ENCODE peak calls at places on chromosomes 4 and X, in five cellular contexts. One of them, this sample, is unnamed.
A peak's percentile ranks its signal among the peaks of the same experiment; 100 is the strongest.

GRCh38 chr4:173243321-173243720 is 74.7 kb downstream of the GALNT7 start:
- DNase-seq in tibial nerve: no peak
- DNase-seq in A549: peak; percentile 41
- DNase-seq in ovary: no peak
- DNase-seq in astrocyte: peak; percentile 80
- DNase-seq in this sample: no peak

GRCh38 chr4:17851921-17852320 is 41.1 kb downstream of the NCAPG start:
- DNase-seq in tibial nerve: no peak
- DNase-seq in A549: no peak
- DNase-seq in ovary: no peak
- DNase-seq in astrocyte: no peak
- DNase-seq in this sample: no peak

GRCh38 chrX:134622056-134622812 is 36.0 kb downstream of the PLAC1 start:
- DNase-seq in tibial nerve: no peak
- DNase-seq in A549: peak; percentile 37
- DNase-seq in ovary: peak; percentile 13
- DNase-seq in astrocyte: peak; percentile 89
- DNase-seq in this sample: peak; percentile 11

GRCh38 chr4:158444621-158445020 is 77.1 kb upstream of the RXFP1 start:
- DNase-seq in tibial nerve: no peak
- DNase-seq in A549: no peak
- DNase-seq in ovary: no peak
- DNase-seq in astrocyte: no peak
- DNase-seq in this sample: no peak

GRCh38 chr4:76984788-76985211 is 35.2 kb downstream of the SEPTIN11 start:
- DNase-seq in tibial nerve: peak; percentile 54
- DNase-seq in A549: no peak
- DNase-seq in ovary: peak; percentile 58
- DNase-seq in astrocyte: peak; percentile 100
- DNase-seq in this sample: no peak

GRCh38 chr4:4606321-4606720 is 64.5 kb upstream of the STX18 start:
- DNase-seq in tibial nerve: no peak
- DNase-seq in A549: peak; percentile 7
- DNase-seq in ovary: no peak
- DNase-seq in astrocyte: peak; percentile 29
- DNase-seq in this sample: no peak

GRCh38 chrX:70762285-70762684 is 146.2 kb downstream of the TEX11 start:
- DNase-seq in tibial nerve: no peak
- DNase-seq in A549: peak; percentile 4
- DNase-seq in ovary: no peak
- DNase-seq in astrocyte: no peak
- DNase-seq in this sample: no peak

GRCh38 chr4:20356565-20356964 is 104.9 kb downstream of the SLIT2 start:
- DNase-seq in tibial nerve: no peak
- DNase-seq in A549: no peak
- DNase-seq in ovary: no peak
- DNase-seq in astrocyte: peak; percentile 36
- DNase-seq in this sample: no peak

GRCh38 chrX:47749185-47749967 is 87.3 kb upstream of the ZNF81 start:
- DNase-seq in tibial nerve: no peak
- DNase-seq in A549: no peak
- DNase-seq in ovary: peak; percentile 64
- DNase-seq in astrocyte: peak; percentile 6
- DNase-seq in this sample: no peak

GRCh38 chrX:120468479-120468824 is 644 bp downstream of the LAMP2 start:
- DNase-seq in tibial nerve: no peak
- DNase-seq in A549: no peak
- DNase-seq in ovary: no peak
- DNase-seq in astrocyte: no peak
- DNase-seq in this sample: no peak

GRCh38 chr4:106369456-106370060 is 980 bp upstream of the GIMD1 start:
- DNase-seq in tibial nerve: no peak
- DNase-seq in A549: peak; percentile 74
- DNase-seq in ovary: no peak
- DNase-seq in astrocyte: peak; percentile 62
- DNase-seq in this sample: peak; percentile 39

GRCh38 chr4:87966095-87966496 is 9.4 kb upstream of the SPP1 start:
- DNase-seq in tibial nerve: no peak
- DNase-seq in A549: no peak
- DNase-seq in ovary: no peak
- DNase-seq in astrocyte: no peak
- DNase-seq in this sample: no peak

GRCh38 chr4:48602763-48603162 is 112.7 kb downstream of the ZAR1 start:
- DNase-seq in tibial nerve: no peak
- DNase-seq in A549: no peak
- DNase-seq in ovary: no peak
- DNase-seq in astrocyte: peak; percentile 31
- DNase-seq in this sample: no peak

GRCh38 chr4:76738081-76738931 is 159.6 kb downstream of the SOWAHB start:
- DNase-seq in tibial nerve: no peak
- DNase-seq in A549: no peak
- DNase-seq in ovary: no peak
- DNase-seq in astrocyte: peak; percentile 96
- DNase-seq in this sample: no peak

GRCh38 chr4:38237139-38237538 is 276.9 kb downstream of the PTTG2 start:
- DNase-seq in tibial nerve: no peak
- DNase-seq in A549: no peak
- DNase-seq in ovary: no peak
- DNase-seq in astrocyte: peak; percentile 74
- DNase-seq in this sample: no peak

GRCh38 chr4:152454398-152455011 is 81.4 kb downstream of the FBXW7 start:
- DNase-seq in tibial nerve: no peak
- DNase-seq in A549: peak; percentile 12
- DNase-seq in ovary: no peak
- DNase-seq in astrocyte: peak; percentile 12
- DNase-seq in this sample: no peak

GRCh38 chr4:173371292-173372192 is 788 bp downstream of the SAP30 start:
- DNase-seq in tibial nerve: peak; percentile 28
- DNase-seq in A549: peak; percentile 51
- DNase-seq in ovary: peak; percentile 64
- DNase-seq in astrocyte: peak; percentile 63
- DNase-seq in this sample: no peak

GRCh38 chrX:132480581-132481203 is 8.1 kb downstream of the MBNL3 start:
- DNase-seq in tibial nerve: no peak
- DNase-seq in A549: no peak
- DNase-seq in ovary: peak; percentile 10
- DNase-seq in astrocyte: peak; percentile 7
- DNase-seq in this sample: no peak
- H3K4me1 ChIP-seq in tibial nerve: peaks cover 5% of the 10 kb centered on the region
- H3K4me1 ChIP-seq in A549: no peaks in the 10 kb centered on the region
- H3K4me1 ChIP-seq in ovary: peaks cover 3% of the 10 kb centered on the region
- H3K4me1 ChIP-seq in astrocyte: peaks cover 3% of the 10 kb centered on the region
- H3K4me1 ChIP-seq in this sample: no peaks in the 10 kb centered on the region

GRCh38 chrX:75156537-75156945 is 458 bp upstream of the ABCB7 start:
- DNase-seq in tibial nerve: no peak
- DNase-seq in A549: peak; percentile 4
- DNase-seq in ovary: peak; percentile 13
- DNase-seq in astrocyte: peak; percentile 11
- DNase-seq in this sample: no peak
- H3K27ac ChIP-seq in tibial nerve: peak overlapping the region; percentile 86
- H3K27ac ChIP-seq in A549: peak overlapping the region; percentile 90
- H3K27ac ChIP-seq in ovary: peak overlapping the region; percentile 51
- H3K27ac ChIP-seq in astrocyte: peak overlapping the region; percentile 75
- H3K27ac ChIP-seq in this sample: no peak overlapping the region

GRCh38 chrX:83593634-83594294 is 85.7 kb downstream of the POU3F4 start:
- DNase-seq in tibial nerve: no peak
- DNase-seq in A549: no peak
- DNase-seq in ovary: no peak
- DNase-seq in astrocyte: no peak
- DNase-seq in this sample: no peak
- H3K4me3 ChIP-seq in tibial nerve: no peak overlapping the region
- H3K4me3 ChIP-seq in A549: no peak overlapping the region
- H3K4me3 ChIP-seq in ovary: no peak overlapping the region
- H3K4me3 ChIP-seq in astrocyte: no peak overlapping the region
- H3K4me3 ChIP-seq in this sample: no peak overlapping the region

GRCh38 chr4:75727073-75727472 is 2.7 kb downstream of the USO1 start:
- DNase-seq in tibial nerve: no peak
- DNase-seq in A549: no peak
- DNase-seq in ovary: no peak
- DNase-seq in astrocyte: no peak
- DNase-seq in this sample: no peak
- H3K4me1 ChIP-seq in tibial nerve: peaks cover 19% of the 10 kb centered on the region
- H3K4me1 ChIP-seq in A549: peaks cover 47% of the 10 kb centered on the region
- H3K4me1 ChIP-seq in ovary: peaks cover 8% of the 10 kb centered on the region
- H3K4me1 ChIP-seq in astrocyte: peaks cover 25% of the 10 kb centered on the region
- H3K4me1 ChIP-seq in this sample: peaks cover under 1% of the 10 kb centered on the region

GRCh38 chrX:118770133-118770760 is 42.8 kb downstream of the IL13RA1 start:
- DNase-seq in tibial nerve: no peak
- DNase-seq in A549: no peak
- DNase-seq in ovary: no peak
- DNase-seq in astrocyte: no peak
- DNase-seq in this sample: no peak
- H3K27ac ChIP-seq in tibial nerve: no peak overlapping the region
- H3K27ac ChIP-seq in A549: no peak overlapping the region
- H3K27ac ChIP-seq in ovary: no peak overlapping the region
- H3K27ac ChIP-seq in astrocyte: no peak overlapping the region
- H3K27ac ChIP-seq in this sample: no peak overlapping the region

GRCh38 chr4:89836031-89836777 is 757 bp downstream of the SNCA start:
- DNase-seq in tibial nerve: no peak
- DNase-seq in A549: no peak
- DNase-seq in ovary: peak; percentile 16
- DNase-seq in astrocyte: no peak
- DNase-seq in this sample: no peak
- H3K4me3 ChIP-seq in tibial nerve: peak overlapping the region; percentile 54
- H3K4me3 ChIP-seq in A549: peak overlapping the region; percentile 45
- H3K4me3 ChIP-seq in ovary: peak overlapping the region; percentile 79
- H3K4me3 ChIP-seq in astrocyte: peak overlapping the region; percentile 67
- H3K4me3 ChIP-seq in this sample: peak overlapping the region; percentile 62

GRCh38 chrX:80792205-80792604 is 17.5 kb downstream of the BRWD3 start:
- DNase-seq in tibial nerve: no peak
- DNase-seq in A549: no peak
- DNase-seq in ovary: no peak
- DNase-seq in astrocyte: no peak
- DNase-seq in this sample: no peak
- H3K4me1 ChIP-seq in tibial nerve: no peaks in the 10 kb centered on the region
- H3K4me1 ChIP-seq in A549: no peaks in the 10 kb centered on the region
- H3K4me1 ChIP-seq in ovary: no peaks in the 10 kb centered on the region
- H3K4me1 ChIP-seq in astrocyte: no peaks in the 10 kb centered on the region
- H3K4me1 ChIP-seq in this sample: no peaks in the 10 kb centered on the region

GRCh38 chr4:3388461-3389185 is 53.1 kb upstream of the HGFAC start:
- DNase-seq in tibial nerve: no peak
- DNase-seq in A549: no peak
- DNase-seq in ovary: no peak
- DNase-seq in astrocyte: peak; percentile 81
- DNase-seq in this sample: no peak

GRCh38 chr4:3389186-3389878 is 52.4 kb upstream of the HGFAC start:
- DNase-seq in tibial nerve: no peak
- DNase-seq in A549: no peak
- DNase-seq in ovary: no peak
- DNase-seq in astrocyte: no peak
- DNase-seq in this sample: no peak

GRCh38 chr4:3386486-3386885 is 55.3 kb upstream of the HGFAC start:
- DNase-seq in tibial nerve: no peak
- DNase-seq in A549: no peak
- DNase-seq in ovary: no peak
- DNase-seq in astrocyte: no peak
- DNase-seq in this sample: no peak

GRCh38 chr4:3387154-3387942 is 54.4 kb upstream of the HGFAC start:
- DNase-seq in tibial nerve: no peak
- DNase-seq in A549: no peak
- DNase-seq in ovary: no peak
- DNase-seq in astrocyte: no peak
- DNase-seq in this sample: no peak

DNA sequence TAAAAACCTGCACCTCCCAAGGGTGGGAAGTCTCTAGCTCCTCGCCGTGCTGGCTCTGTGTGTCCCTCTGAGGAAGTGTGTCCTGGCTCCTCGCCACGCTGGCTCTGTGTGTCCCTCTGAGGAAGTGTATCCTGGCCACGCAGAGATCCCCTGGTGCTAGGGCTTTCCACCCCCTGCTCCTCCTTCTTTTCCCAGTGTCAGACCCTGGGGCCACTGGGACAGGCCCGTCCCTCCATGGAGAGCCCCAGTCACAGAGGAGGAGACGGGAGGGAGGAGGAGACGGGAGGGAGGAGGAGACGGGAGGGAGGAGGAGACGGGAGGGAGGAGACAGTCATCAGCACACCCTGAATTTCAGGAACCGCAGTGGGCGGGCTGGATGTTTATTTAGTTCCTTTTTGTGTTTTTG is 53.8 kb upstream of the HGFAC start:
- DNase-seq in tibial nerve: peak; percentile 76
- DNase-seq in A549: no peak
- DNase-seq in ovary: peak; percentile 70
- DNase-seq in astrocyte: peak; percentile 30
- DNase-seq in this sample: no peak
- H3K27ac ChIP-seq in tibial nerve: peak overlapping the region; percentile 78
- H3K27ac ChIP-seq in A549: no peak overlapping the region
- H3K27ac ChIP-seq in ovary: peak overlapping the region; percentile 79
- H3K27ac ChIP-seq in astrocyte: peak overlapping the region; percentile 94
- H3K27ac ChIP-seq in this sample: no peak overlapping the region

This sample was measured in iPS DF 6.9.